ENCODE peak calls at places on chromosomes 11 and 22, in four cellular contexts. One of them, this sample, is unnamed.

GRCh38 chr11:90558328-90558865 is 335.5 kb upstream of the CHORDC1 start:
- DNase-seq in NCI-H446: no peak
- DNase-seq in coronary artery: no peak
- DNase-seq in NCI-H1092 treated with DMSO at 0.1 percent for 48 hours: no peak
- DNase-seq in this sample: no peak

GRCh38 chr22:46638601-46639431 is 18.6 kb downstream of the GRAMD4 start:
- DNase-seq in NCI-H446: no peak
- DNase-seq in coronary artery: no peak
- DNase-seq in NCI-H1092 treated with DMSO at 0.1 percent for 48 hours: no peak
- DNase-seq in this sample: no peak

GRCh38 chr11:15146271-15147003 is 31.7 kb downstream of the INSC start:
- DNase-seq in NCI-H446: no peak
- DNase-seq in coronary artery: no peak
- DNase-seq in NCI-H1092 treated with DMSO at 0.1 percent for 48 hours: no peak
- DNase-seq in this sample: peak; percentile 74

GRCh38 chr11:131108780-131109179 is 192.5 kb upstream of the SNX19 start:
- DNase-seq in NCI-H446: no peak
- DNase-seq in coronary artery: no peak
- DNase-seq in NCI-H1092 treated with DMSO at 0.1 percent for 48 hours: no peak
- DNase-seq in this sample: no peak

GRCh38 chr11:115678942-115679341 is 174.7 kb upstream of the CADM1 start:
- DNase-seq in NCI-H446: peak; percentile 22
- DNase-seq in coronary artery: no peak
- DNase-seq in NCI-H1092 treated with DMSO at 0.1 percent for 48 hours: peak; percentile 76
- DNase-seq in this sample: no peak

GRCh38 chr11:69958308-69958707 is 119.8 kb upstream of the ANO1 start:
- DNase-seq in NCI-H446: no peak
- DNase-seq in coronary artery: no peak
- DNase-seq in NCI-H1092 treated with DMSO at 0.1 percent for 48 hours: no peak
- DNase-seq in this sample: peak; percentile 38

GRCh38 chr11:30346068-30346688 is 23.3 kb downstream of the ARL14EP start:
- DNase-seq in NCI-H446: peak; percentile 59
- DNase-seq in coronary artery: no peak
- DNase-seq in NCI-H1092 treated with DMSO at 0.1 percent for 48 hours: peak; percentile 36
- DNase-seq in this sample: peak; percentile 57

GRCh38 chr11:111684259-111684658 is 81.9 kb downstream of the PPP2R1B start:
- DNase-seq in NCI-H446: no peak
- DNase-seq in coronary artery: no peak
- DNase-seq in NCI-H1092 treated with DMSO at 0.1 percent for 48 hours: no peak
- DNase-seq in this sample: no peak

GRCh38 chr22:23845661-23846469 is 7.1 kb upstream of the DERL3 start:
- DNase-seq in NCI-H446: no peak
- DNase-seq in coronary artery: no peak
- DNase-seq in NCI-H1092 treated with DMSO at 0.1 percent for 48 hours: no peak
- DNase-seq in this sample: no peak

GRCh38 chr11:2853997-2854560 is 31.5 kb downstream of the CDKN1C start:
- DNase-seq in NCI-H446: no peak
- DNase-seq in coronary artery: no peak
- DNase-seq in NCI-H1092 treated with DMSO at 0.1 percent for 48 hours: no peak
- DNase-seq in this sample: no peak

GRCh38 chr11:19918302-19919049 is 205.8 kb downstream of the NAV2 start:
- DNase-seq in NCI-H446: no peak
- DNase-seq in coronary artery: no peak
- DNase-seq in NCI-H1092 treated with DMSO at 0.1 percent for 48 hours: no peak
- DNase-seq in this sample: no peak